ENCODE peak calls at places on chromosome 3, in eight cellular contexts. B is AG09319, D is left lobe of liver, S is glutamatergic neuron, G is sigmoid colon, F is GM18507, W is T-helper 9 cell, Q is HCEC 1CT. X is an unnamed sample.

GRCh38 chr3:144921710-144922109 is 950.1 kb downstream of the DIPK2A start:
- DNase-seq in W (no peak), G (no peak), F (no peak), D (no peak), B (no peak), S (no peak), Q (no peak), X (no peak)

GRCh38 chr3:87390318-87390717 is 113.9 kb upstream of the POU1F1 start:
- DNase-seq in W (no peak), D (no peak), S (no peak), F (no peak), B (no peak), G (no peak), Q (no peak), X (no peak)

GRCh38 chr3:98550833-98551232 is 19.1 kb downstream of the GPR15 start:
- DNase-seq in G (no peak), B (no peak), D (no peak), W (no peak), S (no peak), Q (no peak), F (no peak), X (no peak)

GRCh38 chr3:156630773-156631093 is 43.7 kb upstream of the TIPARP start:
- DNase-seq in B (no peak), W (no peak), F (no peak), D (no peak), G (no peak), Q (no peak), S (no peak), X (no peak)

GRCh38 chr3:79167651-79168416 is 600.0 kb downstream of the ROBO1 start:
- DNase-seq in G (peak; percentile 64), B (peak; percentile 74), Q (peak; percentile 94), S (no peak), D (no peak), W (no peak), F (no peak), X (peak; percentile 95)

GRCh38 chr3:194671511-194671899 is 486 bp downstream of the LSG1 start:
- DNase-seq in Q (peak; percentile 46), B (no peak), D (no peak), G (no peak), W (no peak), S (no peak), F (no peak), X (peak; percentile 58)

GRCh38 chr3:56747150-56747549 is 54.6 kb downstream of the ARHGEF3 start:
- DNase-seq in S (no peak), F (no peak), Q (no peak), D (no peak), W (no peak), B (no peak), G (no peak), X (no peak)

GRCh38 chr3:99901200-99901926 is 83.7 kb downstream of the CMSS1 start:
- DNase-seq in Q (peak; percentile 92), S (no peak), W (no peak), G (no peak), B (peak; percentile 87), F (no peak), D (no peak), X (peak; percentile 94)

GRCh38 chr3:161314836-161315391 is 56.4 kb downstream of the SPTSSB start:
- DNase-seq in B (no peak), W (no peak), Q (no peak), G (no peak), F (no peak), S (no peak), D (no peak), X (peak; percentile 16)

GRCh38 chr3:69815959-69816358 is 76.7 kb downstream of the MITF start:
- DNase-seq in G (no peak), W (no peak), S (no peak), Q (no peak), F (no peak), D (no peak), B (no peak), X (no peak)

X was measured in iris pigment epithelial cell.